ENCODE peak calls at places on chromosomes 1 and 21, in seven cellular contexts. C is AG04449, D is D721Med, N is osteoblast, E is lower leg skin, S is foreskin fibroblast, H is BJ. B is an unnamed sample.

GRCh38 chr1:204465469-204466415 is 28.9 kb downstream of the PIK3C2B start:
- DNase-seq in C (no peak), D (no peak), N (no peak), E (no peak), S (no peak), H (no peak), B (peak)

GRCh38 chr1:208866351-208866750 is 622.2 kb upstream of the PLXNA2 start:
- DNase-seq in C (no peak), D (no peak), N (no peak), E (no peak), S (no peak), H (no peak), B (no peak)

GRCh38 chr1:196407358-196408041 is 200.7 kb downstream of the KCNT2 start:
- DNase-seq in C (no peak), D (no peak), N (no peak), E (no peak), S (no peak), H (peak), B (no peak)

GRCh38 chr1:8293641-8294169 is 24.2 kb upstream of the SLC45A1 start:
- DNase-seq in C (no peak), D (no peak), N (no peak), E (no peak), S (no peak), H (no peak), B (no peak)

GRCh38 chr1:43817304-43817939 is 110.1 kb downstream of the ST3GAL3 start:
- DNase-seq in C (no peak), D (no peak), N (no peak), E (no peak), S (no peak), H (no peak), B (no peak)

GRCh38 chr1:18041107-18041506 is 66.5 kb upstream of the IGSF21 start:
- DNase-seq in C (no peak), D (no peak), N (no peak), E (peak), S (no peak), H (no peak), B (no peak)

GRCh38 chr1:40059292-40059959 is 18.9 kb downstream of the CAP1 start:
- DNase-seq in C (no peak), D (no peak), N (no peak), E (no peak), S (peak), H (no peak), B (no peak)

GRCh38 chr1:202201266-202201665 is 7.7 kb downstream of the LGR6 start:
- DNase-seq in C (no peak), D (no peak), N (no peak), E (no peak), S (no peak), H (no peak), B (no peak)

GRCh38 chr1:67883069-67883468 is 49.8 kb upstream of the GNG12 start:
- DNase-seq in C (peak), D (no peak), N (peak), E (no peak), S (peak), H (no peak), B (no peak)

GRCh38 chr1:56442456-56442855 is 136.9 kb downstream of the PLPP3 start:
- DNase-seq in C (no peak), D (no peak), N (peak), E (no peak), S (no peak), H (no peak), B (no peak)

GRCh38 chr1:109444376-109444775 is 18.1 kb upstream of the PSMA5 start:
- DNase-seq in C (no peak), D (no peak), N (no peak), E (no peak), S (no peak), H (no peak), B (no peak)

GRCh38 chr21:27149034-27149433 is 182.1 kb upstream of the ADAMTS5 start:
- DNase-seq in C (peak), D (no peak), N (no peak), E (no peak), S (peak), H (peak), B (no peak)

GRCh38 chr1:1434131-1434811 is 1.2 kb upstream of the VWA1 start:
- DNase-seq in C (no peak), D (peak), N (peak), E (no peak), S (no peak), H (no peak), B (no peak)

GRCh38 chr1:110634455-110635281 is 28.5 kb upstream of the KCNA2 start:
- DNase-seq in C (no peak), D (no peak), N (peak), E (peak), S (peak), H (no peak), B (peak)

GRCh38 chr1:173876732-173877131 is 8.6 kb downstream of the ZBTB37 start:
- DNase-seq in C (no peak), D (no peak), N (no peak), E (no peak), S (no peak), H (no peak), B (no peak)

GRCh38 chr1:51842255-51842654 is 36.3 kb downstream of the NRDC start:
- DNase-seq in C (no peak), D (no peak), N (no peak), E (no peak), S (no peak), H (no peak), B (no peak)

GRCh38 chr21:31132574-31133242 is 94.4 kb upstream of the KRTAP19-8 start:
- DNase-seq in C (no peak), D (no peak), N (no peak), E (peak), S (peak), H (no peak), B (no peak)

GRCh38 chr1:55035904-55036303 is 3.4 kb upstream of the PCSK9 start:
- DNase-seq in C (no peak), D (no peak), N (no peak), E (no peak), S (no peak), H (no peak), B (no peak)
- TF ChIP-seq CTCF in C (no peak), D (no peak), N (no peak), E (no peak), S (no peak), H (no peak), B (peak)

GRCh38 chr1:201119206-201119814 is 7.1 kb upstream of the CACNA1S start:
- DNase-seq in C (no peak), D (no peak), N (peak), E (no peak), S (no peak), H (no peak), B (no peak)
- TF ChIP-seq CTCF in C (peak), D (peak), N (peak), E (no peak), S (peak), H (peak), B (peak)

DNA sequence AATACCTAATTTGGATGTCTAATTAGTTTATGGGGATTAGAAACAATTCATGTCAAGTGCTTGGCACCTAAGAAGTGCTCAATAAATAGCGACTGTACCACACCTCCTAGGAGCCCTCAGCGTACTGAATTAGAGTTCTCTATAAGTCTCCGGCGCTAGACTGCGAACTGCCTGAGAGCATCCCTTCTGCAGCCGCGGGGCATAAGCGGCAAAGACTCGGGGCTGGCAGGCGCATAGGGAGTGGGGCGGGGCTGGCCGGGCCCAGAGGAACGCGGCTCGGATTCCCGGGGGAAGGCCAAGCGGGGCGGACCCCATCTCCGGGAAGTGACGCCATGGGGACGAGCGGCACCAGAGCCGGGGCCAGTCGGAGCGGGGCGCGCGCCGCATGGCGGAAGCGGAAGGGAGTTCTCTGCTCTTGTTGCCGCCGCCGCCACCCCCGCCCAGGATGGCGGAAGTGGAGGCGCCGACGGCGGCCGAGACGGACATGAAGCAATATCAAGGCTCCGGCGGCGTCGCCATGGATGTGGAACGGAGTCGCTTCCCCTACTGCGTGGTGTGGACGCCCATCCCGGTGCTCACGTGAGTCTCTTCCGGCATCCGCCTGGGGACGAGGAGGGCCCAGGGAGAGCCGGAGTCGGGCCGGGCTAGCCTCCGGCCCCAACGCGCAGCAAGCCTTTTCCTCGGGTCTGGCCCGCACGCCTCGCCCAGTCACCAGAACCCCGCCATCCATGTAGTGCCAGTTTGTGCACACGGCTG is at the start of gene TMEM222:
- DNase-seq in C (peak), D (peak), N (peak), E (peak), S (peak), H (peak), B (peak)
- TF ChIP-seq CTCF in C (peak), D (no peak), N (no peak), E (no peak), S (no peak), H (no peak), B (no peak)

DNA sequence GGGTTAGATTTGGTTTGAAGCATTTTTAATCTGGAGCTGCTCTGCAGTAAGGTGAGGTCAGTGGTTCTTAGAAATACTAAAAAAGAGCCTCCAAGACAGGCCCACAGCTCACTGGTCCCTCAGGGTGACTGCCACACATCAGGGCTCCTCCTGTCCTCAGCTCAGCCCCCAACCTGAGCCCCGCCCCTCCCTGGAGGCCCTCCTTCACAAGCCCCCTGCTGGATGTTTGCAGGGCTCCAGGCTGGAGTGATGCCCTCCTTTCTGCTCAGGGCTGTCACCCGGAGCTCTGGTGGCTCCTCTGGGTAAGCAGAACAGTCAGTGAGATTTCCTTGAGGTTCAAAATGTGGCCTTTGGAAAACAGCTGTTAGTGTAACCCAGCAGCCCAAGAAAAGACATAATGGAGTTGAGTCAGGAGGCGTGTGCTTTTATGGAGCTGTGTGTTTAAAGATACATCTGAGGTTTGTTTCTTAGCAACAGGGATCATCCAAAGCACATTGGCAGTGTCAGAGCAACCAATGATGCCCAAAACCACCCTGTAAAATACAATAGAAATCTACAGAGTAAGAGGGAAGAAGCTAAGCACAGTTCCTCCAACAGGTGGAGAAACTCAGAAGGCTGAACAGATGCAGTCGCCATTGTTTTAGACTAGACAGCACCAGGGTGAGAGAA is 21.4 kb downstream of the STUM start:
- DNase-seq in C (no peak), D (no peak), N (peak), E (no peak), S (no peak), H (no peak), B (no peak)
- TF ChIP-seq CTCF in C (no peak), D (peak), N (peak), E (no peak), S (no peak), H (no peak), B (no peak)

GRCh38 chr1:50605186-50605875 is 182.1 kb upstream of the DMRTA2 start:
- DNase-seq in C (no peak), D (no peak), N (peak), E (no peak), S (peak), H (no peak), B (no peak)
- TF ChIP-seq CTCF in C (peak), D (peak), N (peak), E (no peak), S (peak), H (peak), B (peak)

GRCh38 chr1:224929335-224930237 is at the start of gene DNAH14:
- DNase-seq in C (no peak), D (no peak), N (peak), E (peak), S (peak), H (peak), B (no peak)
- TF ChIP-seq CTCF in C (no peak), D (no peak), N (no peak), E (no peak), S (no peak), H (no peak), B (no peak)